ENCODE peak calls at places on chromosomes 11 and 22, in nine cellular contexts. G is stimulated activated CD4-positive, alpha-beta T cell treated with anti-CD3 and anti-CD28 coated beads, Interleukin-4, amount 100 ng/mL, for 1 hour; Z is NCI-H2171 treated with DMSO at 0.1 percent for 48 hours; T is left ventricle myocardium superior; D is stomach; O is activated CD4-positive, alpha-beta T cell treated with anti-CD3 and anti-CD28 coated beads, Interleukin-2, amount 50 U/mL, for 24 hours; H is EL; B is AG10803; M is lung. A is an unnamed sample.
A peak's percentile ranks its signal among the peaks of the same experiment; 100 is the strongest.

GRCh38 chr11:69209038-69209350 is 53.3 kb downstream of the SMIM38 start:
- DNase-seq in G (no peak), Z (no peak), T (no peak), D (no peak), O (no peak), H (no peak), B (no peak), M (no peak), A (no peak)

GRCh38 chr11:33668468-33668825 is 32.2 kb downstream of the C11orf91 start:
- DNase-seq in G (no peak), Z (peak; percentile 99), T (no peak), D (no peak), O (no peak), H (no peak), B (no peak), M (no peak), A (no peak)

GRCh38 chr11:62707277-62707771 is at the start of the genes BSCL2 and GNG3:
- DNase-seq in G (no peak), Z (no peak), T (peak; percentile 37), D (no peak), O (no peak), H (no peak), B (no peak), M (no peak), A (no peak)

GRCh38 chr11:128448487-128448886 is 138.9 kb downstream of the ETS1 start:
- DNase-seq in G (no peak), Z (no peak), T (no peak), D (peak; percentile 76), O (no peak), H (peak; percentile 68), B (no peak), M (no peak), A (peak; percentile 71)

GRCh38 chr11:6606471-6607189 is 3.1 kb downstream of the ILK start:
- DNase-seq in G (peak; percentile 24), Z (no peak), T (peak; percentile 95), D (peak; percentile 84), O (no peak), H (peak; percentile 98), B (peak; percentile 92), M (peak; percentile 90), A (peak; percentile 51)

GRCh38 chr11:112157274-112157766 is 6.6 kb downstream of the IL18 start:
- DNase-seq in G (no peak), Z (no peak), T (no peak), D (no peak), O (no peak), H (peak; percentile 98), B (peak; percentile 99), M (no peak), A (peak; percentile 20)

GRCh38 chr22:22854466-22854865 is 33.1 kb upstream of the IGLL5 start:
- DNase-seq in G (no peak), Z (no peak), T (no peak), D (no peak), O (no peak), H (no peak), B (no peak), M (no peak), A (no peak)

GRCh38 chr11:68780829-68781228 is 29.5 kb upstream of the TESMIN start:
- DNase-seq in G (no peak), Z (no peak), T (peak; percentile 86), D (peak; percentile 87), O (no peak), H (peak; percentile 18), B (no peak), M (peak; percentile 67), A (no peak)

GRCh38 chr22:25078591-25078990 is 121.1 kb upstream of the CRYBB3 start:
- DNase-seq in G (no peak), Z (no peak), T (no peak), D (no peak), O (no peak), H (no peak), B (no peak), M (no peak), A (no peak)

GRCh38 chr11:11706022-11706421 is 84.2 kb upstream of the GALNT18 start:
- DNase-seq in G (no peak), Z (peak; percentile 28), T (no peak), D (no peak), O (no peak), H (peak; percentile 6), B (no peak), M (no peak), A (no peak)

GRCh38 chr11:73838443-73839122 is 38.1 kb downstream of the COA4 start:
- DNase-seq in G (no peak), Z (no peak), T (no peak), D (no peak), O (no peak), H (peak; percentile 37), B (peak; percentile 30), M (no peak), A (no peak)

GRCh38 chr11:15589070-15589626 is 474.4 kb downstream of the INSC start:
- DNase-seq in G (no peak), Z (peak; percentile 0), T (no peak), D (no peak), O (no peak), H (no peak), B (no peak), M (no peak), A (no peak)

GRCh38 chr11:77596626-77597025 is 6.9 kb downstream of the AQP11 start:
- DNase-seq in G (no peak), Z (no peak), T (no peak), D (no peak), O (no peak), H (peak; percentile 67), B (peak; percentile 83), M (no peak), A (no peak)

A was measured in activated naive CD4-positive, alpha-beta T cell treated with anti-CD3 and anti-CD28 coated beads, Interleukin-2, amount 50 U/mL, for 72 hours.